ENCODE peak calls at places on chromosomes 1 and 21, in nine cellular contexts. One of them, this sample, is unnamed.

GRCh38 chr1:108000620-108001105 is 35.7 kb upstream of the VAV3 start:
- DNase-seq in NCI-H2171 treated with DMSO at 0.1 percent for 48 hours: peak
- DNase-seq in fibroblast of the aortic adventitia: peak
- DNase-seq in activated naive CD4-positive, alpha-beta T cell: no peak
- DNase-seq in PC-3: peak
- DNase-seq in activated gamma-delta T cell treated with Interleukin-2 at 50 U/mL for 16 hours: no peak
- DNase-seq in islet precursor cell: no peak
- DNase-seq in cardiac muscle cell: no peak
- DNase-seq in lower lobe of right lung: no peak
- DNase-seq in this sample: peak

GRCh38 chr1:244231572-244232315 is 180.7 kb downstream of the ZBTB18 start:
- DNase-seq in NCI-H2171 treated with DMSO at 0.1 percent for 48 hours: peak
- DNase-seq in fibroblast of the aortic adventitia: peak
- DNase-seq in activated naive CD4-positive, alpha-beta T cell: no peak
- DNase-seq in PC-3: peak
- DNase-seq in activated gamma-delta T cell treated with Interleukin-2 at 50 U/mL for 16 hours: no peak
- DNase-seq in islet precursor cell: no peak
- DNase-seq in cardiac muscle cell: no peak
- DNase-seq in lower lobe of right lung: no peak
- DNase-seq in this sample: no peak

GRCh38 chr1:168469690-168470089 is 74.1 kb downstream of the XCL2 start:
- DNase-seq in NCI-H2171 treated with DMSO at 0.1 percent for 48 hours: peak
- DNase-seq in fibroblast of the aortic adventitia: peak
- DNase-seq in activated naive CD4-positive, alpha-beta T cell: no peak
- DNase-seq in PC-3: peak
- DNase-seq in activated gamma-delta T cell treated with Interleukin-2 at 50 U/mL for 16 hours: peak
- DNase-seq in islet precursor cell: peak
- DNase-seq in cardiac muscle cell: no peak
- DNase-seq in lower lobe of right lung: no peak
- DNase-seq in this sample: peak

GRCh38 chr1:119069682-119070081 is 70.8 kb downstream of the WARS2 start:
- DNase-seq in NCI-H2171 treated with DMSO at 0.1 percent for 48 hours: no peak
- DNase-seq in fibroblast of the aortic adventitia: no peak
- DNase-seq in activated naive CD4-positive, alpha-beta T cell: no peak
- DNase-seq in PC-3: no peak
- DNase-seq in activated gamma-delta T cell treated with Interleukin-2 at 50 U/mL for 16 hours: no peak
- DNase-seq in islet precursor cell: no peak
- DNase-seq in cardiac muscle cell: no peak
- DNase-seq in lower lobe of right lung: no peak
- DNase-seq in this sample: no peak

GRCh38 chr1:150560986-150561829 is 12.0 kb downstream of the ADAMTSL4 start:
- DNase-seq in NCI-H2171 treated with DMSO at 0.1 percent for 48 hours: peak
- DNase-seq in fibroblast of the aortic adventitia: peak
- DNase-seq in activated naive CD4-positive, alpha-beta T cell: peak
- DNase-seq in PC-3: peak
- DNase-seq in activated gamma-delta T cell treated with Interleukin-2 at 50 U/mL for 16 hours: peak
- DNase-seq in islet precursor cell: peak
- DNase-seq in cardiac muscle cell: peak
- DNase-seq in lower lobe of right lung: peak
- DNase-seq in this sample: peak

GRCh38 chr1:185732941-185733340 is 1.2 kb upstream of the HMCN1 start:
- DNase-seq in NCI-H2171 treated with DMSO at 0.1 percent for 48 hours: no peak
- DNase-seq in fibroblast of the aortic adventitia: no peak
- DNase-seq in activated naive CD4-positive, alpha-beta T cell: no peak
- DNase-seq in PC-3: no peak
- DNase-seq in activated gamma-delta T cell treated with Interleukin-2 at 50 U/mL for 16 hours: no peak
- DNase-seq in islet precursor cell: no peak
- DNase-seq in cardiac muscle cell: no peak
- DNase-seq in lower lobe of right lung: no peak
- DNase-seq in this sample: no peak

GRCh38 chr1:58649555-58649954 is 50.3 kb downstream of the MYSM1 start:
- DNase-seq in NCI-H2171 treated with DMSO at 0.1 percent for 48 hours: peak
- DNase-seq in fibroblast of the aortic adventitia: no peak
- DNase-seq in activated naive CD4-positive, alpha-beta T cell: peak
- DNase-seq in PC-3: peak
- DNase-seq in activated gamma-delta T cell treated with Interleukin-2 at 50 U/mL for 16 hours: peak
- DNase-seq in islet precursor cell: no peak
- DNase-seq in cardiac muscle cell: peak
- DNase-seq in lower lobe of right lung: no peak
- DNase-seq in this sample: no peak

GRCh38 chr1:147847831-147848230 is 54.8 kb upstream of the GJA8 start:
- DNase-seq in NCI-H2171 treated with DMSO at 0.1 percent for 48 hours: no peak
- DNase-seq in fibroblast of the aortic adventitia: no peak
- DNase-seq in activated naive CD4-positive, alpha-beta T cell: no peak
- DNase-seq in PC-3: no peak
- DNase-seq in activated gamma-delta T cell treated with Interleukin-2 at 50 U/mL for 16 hours: no peak
- DNase-seq in islet precursor cell: no peak
- DNase-seq in cardiac muscle cell: peak
- DNase-seq in lower lobe of right lung: no peak
- DNase-seq in this sample: no peak

GRCh38 chr21:31164713-31165694 is 126.7 kb upstream of the KRTAP19-8 start:
- DNase-seq in NCI-H2171 treated with DMSO at 0.1 percent for 48 hours: no peak
- DNase-seq in fibroblast of the aortic adventitia: no peak
- DNase-seq in activated naive CD4-positive, alpha-beta T cell: no peak
- DNase-seq in PC-3: no peak
- DNase-seq in activated gamma-delta T cell treated with Interleukin-2 at 50 U/mL for 16 hours: no peak
- DNase-seq in islet precursor cell: no peak
- DNase-seq in cardiac muscle cell: no peak
- DNase-seq in lower lobe of right lung: no peak
- DNase-seq in this sample: no peak

GRCh38 chr1:49052102-49052501 is 275.4 kb upstream of the BEND5 start:
- DNase-seq in NCI-H2171 treated with DMSO at 0.1 percent for 48 hours: peak
- DNase-seq in fibroblast of the aortic adventitia: no peak
- DNase-seq in activated naive CD4-positive, alpha-beta T cell: no peak
- DNase-seq in PC-3: no peak
- DNase-seq in activated gamma-delta T cell treated with Interleukin-2 at 50 U/mL for 16 hours: no peak
- DNase-seq in islet precursor cell: no peak
- DNase-seq in cardiac muscle cell: no peak
- DNase-seq in lower lobe of right lung: no peak
- DNase-seq in this sample: no peak